ENCODE peak calls at places on chromosomes 7 and 10, in nine cellular contexts. One of them, this sample, is unnamed. For H3K36me3, the result is how much of the 10 kb centered on the place peaks cover.

GRCh38 chr10:63364918-63365317 is 100.9 kb downstream of the JMJD1C start:
- DNase-seq in neuronal stem cell: no peak
- DNase-seq in sigmoid colon: no peak
- DNase-seq in transverse colon: no peak
- DNase-seq in fibroblast of lung: no peak
- DNase-seq in upper lobe of right lung: no peak
- DNase-seq in aorta: no peak
- DNase-seq in PC-3: no peak
- DNase-seq in heart left ventricle: no peak
- DNase-seq in this sample: no peak

GRCh38 chr7:113113912-113114311 is 4.4 kb downstream of the SMIM30 start:
- DNase-seq in neuronal stem cell: peak
- DNase-seq in sigmoid colon: no peak
- DNase-seq in transverse colon: no peak
- DNase-seq in fibroblast of lung: no peak
- DNase-seq in upper lobe of right lung: no peak
- DNase-seq in aorta: no peak
- DNase-seq in PC-3: no peak
- DNase-seq in heart left ventricle: no peak
- DNase-seq in this sample: no peak

GRCh38 chr7:14855033-14855794 is 47.3 kb downstream of the DGKB start:
- DNase-seq in neuronal stem cell: no peak
- DNase-seq in sigmoid colon: no peak
- DNase-seq in transverse colon: no peak
- DNase-seq in fibroblast of lung: no peak
- DNase-seq in upper lobe of right lung: no peak
- DNase-seq in aorta: no peak
- DNase-seq in PC-3: no peak
- DNase-seq in heart left ventricle: no peak
- DNase-seq in this sample: no peak

GRCh38 chr10:132458595-132459251 is 61.7 kb downstream of the PWWP2B start:
- DNase-seq in neuronal stem cell: no peak
- DNase-seq in sigmoid colon: no peak
- DNase-seq in transverse colon: peak
- DNase-seq in fibroblast of lung: no peak
- DNase-seq in upper lobe of right lung: peak
- DNase-seq in aorta: peak
- DNase-seq in PC-3: peak
- DNase-seq in heart left ventricle: peak
- DNase-seq in this sample: peak

GRCh38 chr10:3895045-3895609 is 110.1 kb upstream of the KLF6 start:
- DNase-seq in neuronal stem cell: no peak
- DNase-seq in sigmoid colon: no peak
- DNase-seq in transverse colon: no peak
- DNase-seq in fibroblast of lung: peak
- DNase-seq in upper lobe of right lung: no peak
- DNase-seq in aorta: no peak
- DNase-seq in PC-3: no peak
- DNase-seq in heart left ventricle: no peak
- DNase-seq in this sample: no peak

GRCh38 chr10:21243748-21244257 is 281.7 kb downstream of the SKIDA1 start:
- DNase-seq in neuronal stem cell: no peak
- DNase-seq in sigmoid colon: no peak
- DNase-seq in transverse colon: no peak
- DNase-seq in fibroblast of lung: no peak
- DNase-seq in upper lobe of right lung: no peak
- DNase-seq in aorta: no peak
- DNase-seq in PC-3: no peak
- DNase-seq in heart left ventricle: no peak
- DNase-seq in this sample: no peak

GRCh38 chr7:94258856-94259255 is 135.8 kb upstream of the COL1A2 start:
- DNase-seq in neuronal stem cell: no peak
- DNase-seq in sigmoid colon: no peak
- DNase-seq in transverse colon: no peak
- DNase-seq in fibroblast of lung: no peak
- DNase-seq in upper lobe of right lung: no peak
- DNase-seq in aorta: no peak
- DNase-seq in PC-3: no peak
- DNase-seq in heart left ventricle: no peak
- DNase-seq in this sample: no peak

GRCh38 chr10:112811741-112812551 is 138.1 kb upstream of the TCF7L2 start:
- DNase-seq in neuronal stem cell: no peak
- DNase-seq in sigmoid colon: no peak
- DNase-seq in transverse colon: peak
- DNase-seq in fibroblast of lung: peak
- DNase-seq in upper lobe of right lung: peak
- DNase-seq in aorta: peak
- DNase-seq in PC-3: peak
- DNase-seq in heart left ventricle: no peak
- DNase-seq in this sample: peak

GRCh38 chr7:88344956-88345832 is 38.5 kb upstream of the STEAP4 start:
- DNase-seq in neuronal stem cell: peak
- DNase-seq in sigmoid colon: peak
- DNase-seq in transverse colon: peak
- DNase-seq in fibroblast of lung: peak
- DNase-seq in upper lobe of right lung: peak
- DNase-seq in aorta: peak
- DNase-seq in PC-3: peak
- DNase-seq in heart left ventricle: peak
- DNase-seq in this sample: peak

GRCh38 chr10:49610015-49610734 is at the start of gene SLC18A3:
- DNase-seq in neuronal stem cell: no peak
- DNase-seq in sigmoid colon: peak
- DNase-seq in transverse colon: no peak
- DNase-seq in fibroblast of lung: no peak
- DNase-seq in upper lobe of right lung: peak
- DNase-seq in aorta: peak
- DNase-seq in PC-3: no peak
- DNase-seq in heart left ventricle: no peak
- DNase-seq in this sample: peak

GRCh38 chr7:97418312-97418711 is 300.8 kb downstream of the SDHAF3 start:
- DNase-seq in neuronal stem cell: no peak
- DNase-seq in sigmoid colon: no peak
- DNase-seq in transverse colon: no peak
- DNase-seq in fibroblast of lung: no peak
- DNase-seq in upper lobe of right lung: no peak
- DNase-seq in aorta: no peak
- DNase-seq in PC-3: no peak
- DNase-seq in heart left ventricle: no peak
- DNase-seq in this sample: no peak

GRCh38 chr7:15780271-15780670 is 93.8 kb upstream of the MEOX2 start:
- DNase-seq in neuronal stem cell: no peak
- DNase-seq in sigmoid colon: no peak
- DNase-seq in transverse colon: no peak
- DNase-seq in fibroblast of lung: peak
- DNase-seq in upper lobe of right lung: no peak
- DNase-seq in aorta: no peak
- DNase-seq in PC-3: no peak
- DNase-seq in heart left ventricle: no peak
- DNase-seq in this sample: peak

DNA sequence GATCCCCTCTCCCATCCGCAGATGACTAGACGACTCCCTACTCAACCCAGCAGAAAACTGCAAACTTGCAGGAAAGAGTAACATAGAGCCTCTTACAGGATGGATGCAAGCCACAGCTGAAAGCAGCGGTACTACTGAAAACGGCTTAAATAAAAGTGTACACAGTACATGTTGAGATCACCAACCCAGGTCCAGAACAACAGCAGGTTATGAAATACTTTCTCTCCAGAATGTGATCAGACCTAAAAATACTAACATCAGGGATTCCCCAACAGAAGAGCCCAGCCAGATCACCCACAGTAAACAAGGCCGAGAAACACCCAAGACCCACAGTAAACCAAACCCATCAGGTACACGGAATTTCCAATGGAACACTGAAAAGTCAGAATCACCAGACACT is 13.2 kb downstream of the ATE1 start:
- DNase-seq in neuronal stem cell: no peak
- DNase-seq in sigmoid colon: no peak
- DNase-seq in transverse colon: no peak
- DNase-seq in fibroblast of lung: no peak
- DNase-seq in upper lobe of right lung: no peak
- DNase-seq in aorta: no peak
- DNase-seq in PC-3: no peak
- DNase-seq in heart left ventricle: no peak
- DNase-seq in this sample: no peak
- H3K36me3 ChIP-seq in neuronal stem cell: under half
- H3K36me3 ChIP-seq in sigmoid colon: under half
- H3K36me3 ChIP-seq in transverse colon: under half
- H3K36me3 ChIP-seq in fibroblast of lung: under half
- H3K36me3 ChIP-seq in upper lobe of right lung: under half
- H3K36me3 ChIP-seq in aorta: under half
- H3K36me3 ChIP-seq in PC-3: under half
- H3K36me3 ChIP-seq in heart left ventricle: half or more
- H3K36me3 ChIP-seq in this sample: under half

DNA sequence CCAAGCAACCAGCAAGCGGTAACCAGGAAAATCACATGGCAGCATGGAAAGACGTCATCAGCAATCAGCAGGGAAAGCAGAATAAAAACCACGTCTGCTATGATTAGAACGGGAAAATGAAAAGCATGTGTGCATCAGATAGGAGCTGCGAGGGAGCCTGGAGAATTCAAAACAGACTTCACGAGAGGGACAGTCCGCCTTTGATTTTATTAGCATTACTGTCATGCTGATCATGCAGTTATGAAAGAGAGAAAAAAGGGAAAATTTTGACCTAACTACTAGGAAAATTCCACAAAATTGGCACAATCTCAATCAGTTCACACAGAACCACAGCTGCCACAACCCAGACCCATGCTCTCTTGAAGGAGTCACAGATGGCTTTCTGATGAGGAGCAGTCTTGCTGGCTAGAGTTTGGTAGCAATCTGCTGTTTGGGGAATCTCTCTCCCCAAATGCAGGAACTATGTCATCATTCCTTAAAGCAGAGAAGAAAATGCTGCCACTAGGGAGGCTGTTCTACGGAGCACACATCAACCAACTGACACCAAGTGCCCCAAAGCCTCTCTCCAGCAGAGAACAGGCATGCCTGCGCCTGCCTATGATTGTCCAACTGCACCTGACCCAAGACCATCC is 295.9 kb downstream of the TNS3 start:
- DNase-seq in neuronal stem cell: no peak
- DNase-seq in sigmoid colon: peak
- DNase-seq in transverse colon: no peak
- DNase-seq in fibroblast of lung: peak
- DNase-seq in upper lobe of right lung: no peak
- DNase-seq in aorta: no peak
- DNase-seq in PC-3: no peak
- DNase-seq in heart left ventricle: no peak
- DNase-seq in this sample: peak
- H3K36me3 ChIP-seq in neuronal stem cell: under half
- H3K36me3 ChIP-seq in sigmoid colon: under half
- H3K36me3 ChIP-seq in transverse colon: under half
- H3K36me3 ChIP-seq in fibroblast of lung: under half
- H3K36me3 ChIP-seq in upper lobe of right lung: half or more
- H3K36me3 ChIP-seq in aorta: under half
- H3K36me3 ChIP-seq in PC-3: half or more
- H3K36me3 ChIP-seq in heart left ventricle: half or more
- H3K36me3 ChIP-seq in this sample: half or more

DNA sequence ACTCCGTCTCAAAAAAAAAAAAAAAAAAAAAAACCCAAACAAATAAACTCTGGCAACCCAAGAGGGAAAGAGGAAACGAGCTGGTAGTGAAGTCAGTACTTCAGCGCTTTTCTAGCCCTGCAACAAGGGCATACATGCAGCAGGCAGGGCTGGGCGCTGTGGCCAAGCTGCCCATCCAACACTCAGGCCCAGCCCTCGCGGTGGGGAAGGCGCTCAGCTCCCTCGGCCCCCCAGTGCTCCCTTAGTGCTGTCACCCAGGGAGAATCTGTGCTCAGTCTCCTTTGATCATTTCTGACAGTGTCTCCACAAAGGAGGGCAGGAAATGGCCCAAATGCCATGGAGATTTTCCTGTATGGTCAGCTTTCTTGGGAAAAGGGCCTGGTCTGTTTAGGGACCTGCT is 97.2 kb downstream of the SMURF1 start:
- DNase-seq in neuronal stem cell: no peak
- DNase-seq in sigmoid colon: no peak
- DNase-seq in transverse colon: no peak
- DNase-seq in fibroblast of lung: no peak
- DNase-seq in upper lobe of right lung: no peak
- DNase-seq in aorta: no peak
- DNase-seq in PC-3: no peak
- DNase-seq in heart left ventricle: no peak
- DNase-seq in this sample: no peak
- H3K36me3 ChIP-seq in neuronal stem cell: under half
- H3K36me3 ChIP-seq in sigmoid colon: half or more
- H3K36me3 ChIP-seq in transverse colon: under half
- H3K36me3 ChIP-seq in fibroblast of lung: under half
- H3K36me3 ChIP-seq in upper lobe of right lung: half or more
- H3K36me3 ChIP-seq in aorta: under half
- H3K36me3 ChIP-seq in PC-3: half or more
- H3K36me3 ChIP-seq in heart left ventricle: half or more
- H3K36me3 ChIP-seq in this sample: half or more

GRCh38 chr10:77791506-77791905 is 135.0 kb downstream of the DLG5 start:
- DNase-seq in neuronal stem cell: no peak
- DNase-seq in sigmoid colon: peak
- DNase-seq in transverse colon: no peak
- DNase-seq in fibroblast of lung: no peak
- DNase-seq in upper lobe of right lung: no peak
- DNase-seq in aorta: peak
- DNase-seq in PC-3: no peak
- DNase-seq in heart left ventricle: no peak
- DNase-seq in this sample: no peak

GRCh38 chr10:77794256-77795142 is 132.1 kb downstream of the DLG5 start:
- DNase-seq in neuronal stem cell: no peak
- DNase-seq in sigmoid colon: no peak
- DNase-seq in transverse colon: no peak
- DNase-seq in fibroblast of lung: no peak
- DNase-seq in upper lobe of right lung: no peak
- DNase-seq in aorta: peak
- DNase-seq in PC-3: no peak
- DNase-seq in heart left ventricle: no peak
- DNase-seq in this sample: no peak

GRCh38 chr10:77793831-77794230 is 132.7 kb downstream of the DLG5 start:
- DNase-seq in neuronal stem cell: no peak
- DNase-seq in sigmoid colon: no peak
- DNase-seq in transverse colon: no peak
- DNase-seq in fibroblast of lung: no peak
- DNase-seq in upper lobe of right lung: no peak
- DNase-seq in aorta: peak
- DNase-seq in PC-3: no peak
- DNase-seq in heart left ventricle: no peak
- DNase-seq in this sample: no peak

GRCh38 chr10:77789861-77790260 is 136.7 kb downstream of the DLG5 start:
- DNase-seq in neuronal stem cell: no peak
- DNase-seq in sigmoid colon: peak
- DNase-seq in transverse colon: no peak
- DNase-seq in fibroblast of lung: no peak
- DNase-seq in upper lobe of right lung: no peak
- DNase-seq in aorta: peak
- DNase-seq in PC-3: no peak
- DNase-seq in heart left ventricle: no peak
- DNase-seq in this sample: no peak

DNA sequence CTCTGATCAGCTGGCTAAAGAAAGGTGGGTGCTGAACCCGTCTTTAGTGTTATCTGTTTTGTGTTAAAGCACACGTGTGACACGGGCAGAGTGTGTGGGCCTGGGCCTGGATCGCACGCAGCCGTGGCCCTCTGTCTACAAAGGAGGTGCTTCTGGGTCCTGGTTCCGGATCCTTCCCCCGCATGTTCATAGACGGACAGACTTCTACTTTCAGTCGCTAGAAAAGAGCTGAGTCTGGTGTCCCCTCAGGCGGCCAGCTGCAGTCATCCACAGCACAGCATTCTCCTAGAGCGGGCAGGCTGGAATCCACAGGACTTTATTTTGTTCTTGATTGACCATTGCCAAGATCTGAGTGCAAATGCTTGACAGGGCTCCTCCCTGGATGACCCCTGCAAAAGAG is 134.4 kb downstream of the DLG5 start:
- DNase-seq in neuronal stem cell: no peak
- DNase-seq in sigmoid colon: peak
- DNase-seq in transverse colon: no peak
- DNase-seq in fibroblast of lung: no peak
- DNase-seq in upper lobe of right lung: no peak
- DNase-seq in aorta: no peak
- DNase-seq in PC-3: no peak
- DNase-seq in heart left ventricle: no peak
- DNase-seq in this sample: no peak
- H3K36me3 ChIP-seq in neuronal stem cell: under half
- H3K36me3 ChIP-seq in sigmoid colon: under half
- H3K36me3 ChIP-seq in transverse colon: under half
- H3K36me3 ChIP-seq in fibroblast of lung: under half
- H3K36me3 ChIP-seq in upper lobe of right lung: under half
- H3K36me3 ChIP-seq in aorta: under half
- H3K36me3 ChIP-seq in PC-3: half or more
- H3K36me3 ChIP-seq in heart left ventricle: half or more
- H3K36me3 ChIP-seq in this sample: half or more

This sample was measured in adipocyte.